ENCODE peak calls at places on chromosomes 11 and 22, in ten cellular contexts. One of them, this sample, is unnamed.

GRCh38 chr22:38788417-38788816 is 5.5 kb downstream of the DNAL4 start:
- DNase-seq in breast epithelium: peak; percentile 55
- DNase-seq in IMR-90: peak; percentile 96
- DNase-seq in body of pancreas: peak; percentile 58
- DNase-seq in left ventricle myocardium inferior: peak; percentile 44
- DNase-seq in uterus: no peak
- DNase-seq in PC-9: no peak
- DNase-seq in left lung: no peak
- DNase-seq in heart right ventricle: peak; percentile 42
- DNase-seq in esophagus squamous epithelium: no peak
- DNase-seq in this sample: no peak

GRCh38 chr11:130582994-130583393 is 134.5 kb downstream of the ADAMTS15 start:
- DNase-seq in left ventricle myocardium inferior: no peak
- DNase-seq in breast epithelium: no peak
- DNase-seq in left lung: no peak
- DNase-seq in esophagus squamous epithelium: no peak
- DNase-seq in uterus: no peak
- DNase-seq in IMR-90: no peak
- DNase-seq in PC-9: no peak
- DNase-seq in body of pancreas: no peak
- DNase-seq in heart right ventricle: no peak
- DNase-seq in this sample: no peak

GRCh38 chr11:108959124-108959761 is 294.4 kb downstream of the DDX10 start:
- DNase-seq in left ventricle myocardium inferior: no peak
- DNase-seq in IMR-90: peak; percentile 45
- DNase-seq in esophagus squamous epithelium: no peak
- DNase-seq in body of pancreas: no peak
- DNase-seq in PC-9: peak; percentile 24
- DNase-seq in left lung: no peak
- DNase-seq in heart right ventricle: no peak
- DNase-seq in uterus: no peak
- DNase-seq in breast epithelium: no peak
- DNase-seq in this sample: no peak

GRCh38 chr11:69962152-69962551 is 116.0 kb upstream of the ANO1 start:
- DNase-seq in left ventricle myocardium inferior: no peak
- DNase-seq in left lung: no peak
- DNase-seq in uterus: no peak
- DNase-seq in heart right ventricle: no peak
- DNase-seq in breast epithelium: no peak
- DNase-seq in PC-9: peak; percentile 75
- DNase-seq in esophagus squamous epithelium: no peak
- DNase-seq in IMR-90: peak; percentile 42
- DNase-seq in body of pancreas: no peak
- DNase-seq in this sample: no peak

GRCh38 chr11:12860827-12861226 is 148.3 kb upstream of the RASSF10 start:
- DNase-seq in breast epithelium: no peak
- DNase-seq in heart right ventricle: no peak
- DNase-seq in PC-9: no peak
- DNase-seq in esophagus squamous epithelium: no peak
- DNase-seq in left lung: no peak
- DNase-seq in left ventricle myocardium inferior: no peak
- DNase-seq in body of pancreas: no peak
- DNase-seq in uterus: no peak
- DNase-seq in IMR-90: no peak
- DNase-seq in this sample: no peak

GRCh38 chr22:44357962-44358553 is 45.3 kb upstream of the SHISAL1 start:
- DNase-seq in heart right ventricle: peak; percentile 39
- DNase-seq in body of pancreas: no peak
- DNase-seq in left ventricle myocardium inferior: peak; percentile 44
- DNase-seq in breast epithelium: no peak
- DNase-seq in IMR-90: peak; percentile 24
- DNase-seq in PC-9: no peak
- DNase-seq in left lung: peak; percentile 21
- DNase-seq in esophagus squamous epithelium: no peak
- DNase-seq in uterus: peak; percentile 68
- DNase-seq in this sample: peak; percentile 19

GRCh38 chr11:72321381-72321996 is 77.5 kb upstream of the PHOX2A start:
- DNase-seq in IMR-90: peak; percentile 81
- DNase-seq in body of pancreas: no peak
- DNase-seq in uterus: no peak
- DNase-seq in breast epithelium: no peak
- DNase-seq in PC-9: no peak
- DNase-seq in heart right ventricle: no peak
- DNase-seq in left ventricle myocardium inferior: no peak
- DNase-seq in left lung: no peak
- DNase-seq in esophagus squamous epithelium: no peak
- DNase-seq in this sample: no peak

GRCh38 chr11:62336949-62337681 is at the start of gene ASRGL1:
- DNase-seq in left lung: peak; percentile 92
- DNase-seq in body of pancreas: peak; percentile 92
- DNase-seq in breast epithelium: peak; percentile 69
- DNase-seq in heart right ventricle: peak; percentile 90
- DNase-seq in esophagus squamous epithelium: no peak
- DNase-seq in left ventricle myocardium inferior: peak; percentile 87
- DNase-seq in IMR-90: peak; percentile 15
- DNase-seq in uterus: peak; percentile 78
- DNase-seq in PC-9: peak; percentile 56
- DNase-seq in this sample: peak; percentile 96

GRCh38 chr11:120432056-120433018 is 79.2 kb upstream of the GRIK4 start:
- DNase-seq in breast epithelium: peak; percentile 50
- DNase-seq in heart right ventricle: no peak
- DNase-seq in uterus: no peak
- DNase-seq in esophagus squamous epithelium: no peak
- DNase-seq in body of pancreas: no peak
- DNase-seq in left ventricle myocardium inferior: no peak
- DNase-seq in IMR-90: peak; percentile 100
- DNase-seq in left lung: no peak
- DNase-seq in PC-9: peak; percentile 98
- DNase-seq in this sample: no peak

GRCh38 chr11:76348348-76348747 is 32.6 kb downstream of the THAP12 start:
- DNase-seq in left ventricle myocardium inferior: no peak
- DNase-seq in breast epithelium: no peak
- DNase-seq in esophagus squamous epithelium: no peak
- DNase-seq in uterus: no peak
- DNase-seq in PC-9: no peak
- DNase-seq in left lung: no peak
- DNase-seq in IMR-90: no peak
- DNase-seq in body of pancreas: no peak
- DNase-seq in heart right ventricle: no peak
- DNase-seq in this sample: no peak

DNA sequence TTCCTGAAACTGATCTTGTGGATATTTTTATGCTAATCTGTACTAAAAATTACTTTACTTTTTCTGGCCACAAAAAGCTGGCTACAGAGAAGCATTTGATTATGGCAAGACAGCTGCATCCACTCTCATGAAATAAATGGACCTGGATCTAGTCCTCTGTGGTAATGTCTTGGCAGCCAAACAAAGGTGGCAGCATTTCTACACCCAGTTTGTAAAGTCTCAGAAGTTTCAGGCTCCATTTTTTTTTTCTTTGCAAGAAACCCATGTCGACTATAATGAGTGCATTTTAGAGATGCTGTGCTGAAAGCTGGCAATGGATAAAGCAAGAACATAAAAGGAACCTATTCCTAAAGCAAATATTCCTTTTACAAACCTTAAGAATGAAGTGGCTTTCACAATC is 33.5 kb downstream of the THAP12 start:
- DNase-seq in breast epithelium: no peak
- DNase-seq in left ventricle myocardium inferior: no peak
- DNase-seq in heart right ventricle: no peak
- DNase-seq in IMR-90: no peak
- DNase-seq in PC-9: no peak
- DNase-seq in body of pancreas: peak; percentile 47
- DNase-seq in esophagus squamous epithelium: no peak
- DNase-seq in uterus: no peak
- DNase-seq in left lung: no peak
- DNase-seq in this sample: no peak
- TF ChIP-seq CTCF in breast epithelium: no peak
- TF ChIP-seq CTCF in left ventricle myocardium inferior: no peak
- TF ChIP-seq CTCF in heart right ventricle: no peak
- TF ChIP-seq CTCF in IMR-90: no peak
- TF ChIP-seq CTCF in PC-9: no peak
- TF ChIP-seq CTCF in body of pancreas: no peak
- TF ChIP-seq CTCF in esophagus squamous epithelium: no peak
- TF ChIP-seq CTCF in uterus: no peak
- TF ChIP-seq CTCF in left lung: no peak
- TF ChIP-seq CTCF in this sample: no peak

DNA sequence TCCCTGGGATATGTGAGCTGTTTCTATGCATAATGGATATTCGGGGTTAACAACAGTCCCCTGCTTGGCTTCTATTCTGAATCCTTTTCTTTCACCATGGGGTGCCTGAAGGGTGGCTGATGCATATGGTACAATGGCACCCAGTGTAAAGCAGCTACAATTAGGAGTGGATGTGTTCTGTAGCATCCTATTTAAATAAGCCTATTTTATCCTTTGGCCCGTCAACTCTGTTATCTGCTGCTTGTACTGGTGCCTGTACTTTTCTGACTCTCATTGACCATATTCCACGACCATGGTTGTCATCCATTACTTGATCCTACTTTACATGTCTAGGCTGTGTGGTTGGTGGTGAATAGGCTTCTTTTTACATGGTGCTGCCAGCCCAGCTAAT is 1.3 kb downstream of the TUG1 start:
- DNase-seq in uterus: no peak
- DNase-seq in breast epithelium: no peak
- DNase-seq in left lung: no peak
- DNase-seq in PC-9: no peak
- DNase-seq in body of pancreas: no peak
- DNase-seq in IMR-90: no peak
- DNase-seq in heart right ventricle: no peak
- DNase-seq in esophagus squamous epithelium: no peak
- DNase-seq in left ventricle myocardium inferior: no peak
- DNase-seq in this sample: no peak
- H3K4me1 ChIP-seq in uterus: no peaks in the 10 kb centered on the region
- H3K4me1 ChIP-seq in breast epithelium: no peaks in the 10 kb centered on the region
- H3K4me1 ChIP-seq in left lung: peaks cover 33% of the 10 kb centered on the region
- H3K4me1 ChIP-seq in PC-9: peaks cover 31% of the 10 kb centered on the region
- H3K4me1 ChIP-seq in body of pancreas: peaks cover 50% of the 10 kb centered on the region
- H3K4me1 ChIP-seq in IMR-90: peaks cover 8% of the 10 kb centered on the region
- H3K4me1 ChIP-seq in heart right ventricle: peaks cover 20% of the 10 kb centered on the region
- H3K4me1 ChIP-seq in esophagus squamous epithelium: peaks cover 19% of the 10 kb centered on the region
- H3K4me1 ChIP-seq in left ventricle myocardium inferior: peaks cover 68% of the 10 kb centered on the region
- H3K4me1 ChIP-seq in this sample: peaks cover 69% of the 10 kb centered on the region

DNA sequence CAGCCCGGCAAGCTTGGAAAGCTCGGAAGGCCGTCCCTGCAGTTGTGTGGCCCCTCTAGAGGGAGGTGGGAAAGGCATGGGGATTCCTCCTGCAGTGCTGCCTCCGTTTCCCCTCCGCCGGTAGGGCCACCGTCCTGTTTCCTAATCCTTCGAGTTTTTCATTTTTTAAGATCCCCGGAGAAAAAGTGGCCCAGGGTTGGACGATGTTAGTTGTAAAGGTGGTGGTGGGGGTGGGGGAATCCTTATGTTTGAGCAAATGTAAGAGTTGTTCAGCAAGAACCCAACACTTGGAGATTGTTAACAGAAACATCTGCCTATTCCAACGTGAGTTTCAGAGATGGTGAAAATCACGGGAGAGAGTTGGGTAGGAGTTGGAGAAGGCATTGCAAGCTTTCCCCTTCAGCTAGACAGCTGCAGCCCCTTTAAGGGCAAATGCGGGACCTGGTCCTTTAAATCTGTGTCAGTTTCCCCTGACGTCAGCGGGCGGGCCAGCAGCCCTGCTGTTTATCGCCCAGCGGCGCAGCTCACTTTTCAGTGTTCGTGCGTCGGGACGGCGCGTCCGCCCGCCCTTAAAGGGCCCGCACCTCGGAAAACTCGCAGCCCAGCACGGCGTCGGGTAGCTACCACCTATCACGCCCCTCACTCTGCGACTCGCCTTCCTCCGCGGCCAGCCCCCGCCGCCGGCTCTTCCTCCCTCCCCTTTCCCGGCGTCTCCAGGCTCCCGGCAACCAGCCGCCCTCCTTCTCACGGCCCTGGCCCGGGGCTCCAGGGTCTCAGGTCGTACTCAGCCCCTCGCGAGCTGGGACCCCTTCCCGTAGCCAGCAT is at the start of gene SIDT2:
- DNase-seq in left ventricle myocardium inferior: peak; percentile 96
- DNase-seq in PC-9: peak; percentile 85
- DNase-seq in breast epithelium: peak; percentile 89
- DNase-seq in heart right ventricle: peak; percentile 94
- DNase-seq in body of pancreas: peak; percentile 94
- DNase-seq in left lung: peak; percentile 97
- DNase-seq in uterus: peak; percentile 95
- DNase-seq in esophagus squamous epithelium: peak; percentile 57
- DNase-seq in IMR-90: peak; percentile 92
- DNase-seq in this sample: peak; percentile 99
- TF ChIP-seq CTCF in left ventricle myocardium inferior: no peak
- TF ChIP-seq CTCF in PC-9: no peak
- TF ChIP-seq CTCF in breast epithelium: no peak
- TF ChIP-seq CTCF in heart right ventricle: peak; percentile 5
- TF ChIP-seq CTCF in body of pancreas: no peak
- TF ChIP-seq CTCF in left lung: no peak
- TF ChIP-seq CTCF in uterus: no peak
- TF ChIP-seq CTCF in esophagus squamous epithelium: no peak
- TF ChIP-seq CTCF in IMR-90: no peak
- TF ChIP-seq CTCF in this sample: no peak

DNA sequence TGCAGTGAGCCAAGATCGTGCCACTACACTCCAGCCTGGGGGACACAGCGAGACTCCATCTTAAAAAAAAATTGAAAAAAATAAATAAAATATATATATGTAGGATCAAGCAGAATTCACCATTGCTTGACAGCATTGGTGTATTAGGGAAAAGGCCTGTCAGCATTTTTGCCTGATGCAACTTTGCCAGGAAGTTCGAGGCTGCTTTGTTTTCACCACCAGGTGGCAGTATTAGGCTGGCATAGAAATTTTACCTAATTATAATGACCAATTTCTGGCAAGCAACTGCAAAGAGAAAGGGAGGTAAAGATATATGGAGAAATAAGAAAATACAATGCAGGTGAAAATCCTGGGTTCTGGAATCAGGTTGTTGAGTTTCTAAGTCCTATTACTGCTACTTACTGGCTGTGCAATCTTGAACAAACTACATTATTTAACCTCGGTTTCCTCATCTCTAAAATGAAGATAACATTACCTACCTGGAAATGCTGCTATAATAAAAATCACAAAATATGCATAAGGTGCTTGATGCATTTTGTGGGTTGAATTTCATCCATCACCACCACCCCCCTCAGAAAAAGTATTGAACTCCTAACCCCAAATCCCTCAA is 24.7 kb downstream of the LAYN start:
- DNase-seq in uterus: peak; percentile 68
- DNase-seq in body of pancreas: peak; percentile 74
- DNase-seq in breast epithelium: peak; percentile 50
- DNase-seq in left lung: no peak
- DNase-seq in IMR-90: peak; percentile 80
- DNase-seq in left ventricle myocardium inferior: peak; percentile 26
- DNase-seq in heart right ventricle: peak; percentile 18
- DNase-seq in PC-9: peak; percentile 74
- DNase-seq in esophagus squamous epithelium: no peak
- DNase-seq in this sample: no peak
- H3K4me1 ChIP-seq in uterus: no peaks in the 10 kb centered on the region
- H3K4me1 ChIP-seq in body of pancreas: peaks cover 11% of the 10 kb centered on the region
- H3K4me1 ChIP-seq in breast epithelium: no peaks in the 10 kb centered on the region
- H3K4me1 ChIP-seq in left lung: peaks cover 5% of the 10 kb centered on the region
- H3K4me1 ChIP-seq in IMR-90: peaks cover 23% of the 10 kb centered on the region
- H3K4me1 ChIP-seq in left ventricle myocardium inferior: no peaks in the 10 kb centered on the region
- H3K4me1 ChIP-seq in heart right ventricle: no peaks in the 10 kb centered on the region
- H3K4me1 ChIP-seq in PC-9: peaks cover 28% of the 10 kb centered on the region
- H3K4me1 ChIP-seq in esophagus squamous epithelium: no peaks in the 10 kb centered on the region
- H3K4me1 ChIP-seq in this sample: peaks cover 10% of the 10 kb centered on the region

This sample was measured in spleen.